ENCODE peak calls at places on chromosomes 6 and 20, in eight cellular contexts. One of them, this sample, is unnamed.

GRCh38 chr6:63560806-63561672 is 11.2 kb upstream of the LOC128125822 start:
- DNase-seq in Calu3: no peak
- DNase-seq in NCI-H2171 treated with DMSO at 0.1 percent for 48 hours: no peak
- DNase-seq in NCI-H345: no peak
- DNase-seq in Daoy: no peak
- DNase-seq in spleen: no peak
- DNase-seq in breast epithelium: no peak
- DNase-seq in ovary: no peak
- DNase-seq in this sample: no peak

GRCh38 chr20:3814928-3815495 is 5.3 kb upstream of the AP5S1 start:
- DNase-seq in Calu3: no peak
- DNase-seq in NCI-H2171 treated with DMSO at 0.1 percent for 48 hours: no peak
- DNase-seq in NCI-H345: no peak
- DNase-seq in Daoy: no peak
- DNase-seq in spleen: no peak
- DNase-seq in breast epithelium: no peak
- DNase-seq in ovary: no peak
- DNase-seq in this sample: no peak

GRCh38 chr6:48177786-48178185 is 66.8 kb upstream of the PTCHD4 start:
- DNase-seq in Calu3: no peak
- DNase-seq in NCI-H2171 treated with DMSO at 0.1 percent for 48 hours: no peak
- DNase-seq in NCI-H345: no peak
- DNase-seq in Daoy: no peak
- DNase-seq in spleen: no peak
- DNase-seq in breast epithelium: no peak
- DNase-seq in ovary: no peak
- DNase-seq in this sample: no peak

GRCh38 chr6:5175195-5175594 is 85.6 kb downstream of the LYRM4 start:
- DNase-seq in Calu3: no peak
- DNase-seq in NCI-H2171 treated with DMSO at 0.1 percent for 48 hours: no peak
- DNase-seq in NCI-H345: no peak
- DNase-seq in Daoy: peak
- DNase-seq in spleen: no peak
- DNase-seq in breast epithelium: no peak
- DNase-seq in ovary: no peak
- DNase-seq in this sample: no peak

GRCh38 chr20:4091332-4092135 is 76.2 kb upstream of the RNF24 start:
- DNase-seq in Calu3: peak
- DNase-seq in NCI-H2171 treated with DMSO at 0.1 percent for 48 hours: no peak
- DNase-seq in NCI-H345: no peak
- DNase-seq in Daoy: peak
- DNase-seq in spleen: peak
- DNase-seq in breast epithelium: peak
- DNase-seq in ovary: peak
- DNase-seq in this sample: peak

GRCh38 chr6:44511126-44511525 is 123.6 kb downstream of the CDC5L start:
- DNase-seq in Calu3: no peak
- DNase-seq in NCI-H2171 treated with DMSO at 0.1 percent for 48 hours: no peak
- DNase-seq in NCI-H345: no peak
- DNase-seq in Daoy: no peak
- DNase-seq in spleen: no peak
- DNase-seq in breast epithelium: no peak
- DNase-seq in ovary: no peak
- DNase-seq in this sample: no peak

GRCh38 chr6:85047818-85048217 is 283.4 kb upstream of the TBX18 start:
- DNase-seq in Calu3: no peak
- DNase-seq in NCI-H2171 treated with DMSO at 0.1 percent for 48 hours: no peak
- DNase-seq in NCI-H345: no peak
- DNase-seq in Daoy: no peak
- DNase-seq in spleen: no peak
- DNase-seq in breast epithelium: no peak
- DNase-seq in ovary: no peak
- DNase-seq in this sample: no peak

GRCh38 chr20:57651977-57652864 is 32.0 kb upstream of the ZBP1 start:
- DNase-seq in Calu3: peak
- DNase-seq in NCI-H2171 treated with DMSO at 0.1 percent for 48 hours: peak
- DNase-seq in NCI-H345: no peak
- DNase-seq in Daoy: peak
- DNase-seq in spleen: peak
- DNase-seq in breast epithelium: no peak
- DNase-seq in ovary: peak
- DNase-seq in this sample: no peak

GRCh38 chr6:21273451-21273850 is 320.1 kb upstream of the SOX4 start:
- DNase-seq in Calu3: no peak
- DNase-seq in NCI-H2171 treated with DMSO at 0.1 percent for 48 hours: no peak
- DNase-seq in NCI-H345: no peak
- DNase-seq in Daoy: no peak
- DNase-seq in spleen: no peak
- DNase-seq in breast epithelium: no peak
- DNase-seq in ovary: no peak
- DNase-seq in this sample: no peak

GRCh38 chr20:61993058-61993457 is 72.6 kb downstream of the TAF4 start:
- DNase-seq in Calu3: no peak
- DNase-seq in NCI-H2171 treated with DMSO at 0.1 percent for 48 hours: no peak
- DNase-seq in NCI-H345: no peak
- DNase-seq in Daoy: no peak
- DNase-seq in spleen: no peak
- DNase-seq in breast epithelium: no peak
- DNase-seq in ovary: no peak
- DNase-seq in this sample: no peak

GRCh38 chr20:57287901-57288300 is 21.5 kb upstream of the BMP7 start:
- DNase-seq in Calu3: no peak
- DNase-seq in NCI-H2171 treated with DMSO at 0.1 percent for 48 hours: no peak
- DNase-seq in NCI-H345: no peak
- DNase-seq in Daoy: no peak
- DNase-seq in spleen: no peak
- DNase-seq in breast epithelium: no peak
- DNase-seq in ovary: no peak
- DNase-seq in this sample: no peak

This sample was measured in DMS 273 treated with DMSO at 0.1 percent for 48 hours.